ENCODE peak calls at places on chromosome 11, in nine cellular contexts. K, J, Z, X, W, Y, B, R and O are unnamed samples.

GRCh38 chr11:7894251-7894650 is 36.8 kb downstream of the OR10A6 start:
- DNase-seq in K (no peak), J (no peak), Z (no peak), X (no peak), W (no peak), Y (no peak), B (no peak), R (no peak), O (no peak)

GRCh38 chr11:46039990-46040389 is 81.3 kb downstream of the PHF21A start:
- DNase-seq in K (no peak), J (peak; percentile 69), Z (peak; percentile 66), X (no peak), W (no peak), Y (no peak), B (no peak), R (peak; percentile 62), O (no peak)

GRCh38 chr11:72070486-72070885 is 9.9 kb downstream of the NUMA1 start:
- DNase-seq in K (no peak), J (no peak), Z (no peak), X (no peak), W (no peak), Y (no peak), B (no peak), R (no peak), O (no peak)

GRCh38 chr11:129694538-129694937 is 121.1 kb upstream of the TMEM45B start:
- DNase-seq in K (no peak), J (no peak), Z (no peak), X (no peak), W (no peak), Y (no peak), B (no peak), R (no peak), O (no peak)

GRCh38 chr11:19746081-19746480 is 33.4 kb downstream of the NAV2 start:
- DNase-seq in K (no peak), J (no peak), Z (no peak), X (no peak), W (no peak), Y (no peak), B (no peak), R (no peak), O (no peak)

GRCh38 chr11:88338223-88338661 is 706 bp upstream of the CTSC start:
- DNase-seq in K (peak; percentile 71), J (peak; percentile 84), Z (peak; percentile 93), X (peak; percentile 14), W (peak; percentile 52), Y (peak; percentile 57), B (peak; percentile 64), R (peak; percentile 90), O (peak; percentile 64)

GRCh38 chr11:74025467-74026166 is 16.7 kb upstream of the UCP3 start:
- DNase-seq in K (no peak), J (peak; percentile 61), Z (peak; percentile 62), X (no peak), W (no peak), Y (no peak), B (no peak), R (peak; percentile 19), O (no peak)

GRCh38 chr11:334264-335033 is 13.8 kb upstream of the IFITM3 start:
- DNase-seq in K (no peak), J (no peak), Z (no peak), X (no peak), W (no peak), Y (no peak), B (peak; percentile 94), R (peak; percentile 75), O (peak; percentile 76)

GRCh38 chr11:45259607-45260006 is 26.5 kb downstream of the SYT13 start:
- DNase-seq in K (no peak), J (no peak), Z (no peak), X (no peak), W (no peak), Y (peak; percentile 46), B (no peak), R (no peak), O (peak; percentile 53)

GRCh38 chr11:15107730-15108515 is 6.8 kb upstream of the INSC start:
- DNase-seq in K (no peak), J (peak; percentile 55), Z (peak; percentile 62), X (no peak), W (no peak), Y (no peak), B (no peak), R (no peak), O (no peak)

GRCh38 chr11:131467645-131468270 is 97.3 kb downstream of the NTM start:
- DNase-seq in K (no peak), J (no peak), Z (no peak), X (no peak), W (no peak), Y (no peak), B (no peak), R (no peak), O (no peak)

GRCh38 chr11:57638005-57638760 is 11.5 kb downstream of the YPEL4 start:
- DNase-seq in K (peak; percentile 85), J (peak; percentile 84), Z (peak; percentile 88), X (peak; percentile 87), W (no peak), Y (peak; percentile 89), B (peak; percentile 97), R (peak; percentile 87), O (peak; percentile 90)

GRCh38 chr11:57638811-57639320 is 10.8 kb downstream of the YPEL4 start:
- DNase-seq in K (no peak), J (no peak), Z (peak; percentile 24), X (no peak), W (no peak), Y (no peak), B (peak; percentile 77), R (no peak), O (no peak)

GRCh38 chr11:57635236-57635635 is 14.5 kb downstream of the YPEL4 start:
- DNase-seq in K (no peak), J (no peak), Z (no peak), X (no peak), W (no peak), Y (no peak), B (no peak), R (no peak), O (no peak)

GRCh38 chr11:57639321-57640067 is 10.2 kb downstream of the YPEL4 start:
- DNase-seq in K (no peak), J (peak; percentile 57), Z (no peak), X (no peak), W (no peak), Y (peak; percentile 27), B (peak; percentile 99), R (peak; percentile 80), O (peak; percentile 86)

DNA sequence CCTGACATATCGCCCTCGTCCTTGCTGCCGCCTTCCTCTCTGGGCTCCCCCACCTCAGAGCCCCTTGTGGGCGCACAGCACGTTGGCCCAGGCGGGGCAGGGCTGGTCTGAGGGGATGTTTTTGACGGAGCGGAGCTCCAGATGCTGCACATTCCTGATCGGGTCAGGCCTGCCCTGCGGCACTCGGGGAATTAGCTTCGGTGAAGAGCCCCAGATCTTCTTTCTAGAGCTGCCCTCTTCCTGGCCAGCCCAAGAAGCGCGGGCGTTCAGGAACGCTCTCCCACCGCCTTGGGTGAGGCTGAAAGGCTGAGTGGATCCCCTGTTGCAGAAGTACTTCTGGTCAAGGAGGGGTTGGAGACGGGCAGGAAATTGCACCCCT is 12.1 kb downstream of the YPEL4 start:
- DNase-seq in K (no peak), J (no peak), Z (no peak), X (no peak), W (no peak), Y (no peak), B (peak; percentile 89), R (no peak), O (peak; percentile 58)
- TF ChIP-seq CTCF in K (no peak), J (no peak), Z (no peak), X (no peak), W (no peak), Y (no peak), B (no peak), R (no peak), O (no peak)

DNA sequence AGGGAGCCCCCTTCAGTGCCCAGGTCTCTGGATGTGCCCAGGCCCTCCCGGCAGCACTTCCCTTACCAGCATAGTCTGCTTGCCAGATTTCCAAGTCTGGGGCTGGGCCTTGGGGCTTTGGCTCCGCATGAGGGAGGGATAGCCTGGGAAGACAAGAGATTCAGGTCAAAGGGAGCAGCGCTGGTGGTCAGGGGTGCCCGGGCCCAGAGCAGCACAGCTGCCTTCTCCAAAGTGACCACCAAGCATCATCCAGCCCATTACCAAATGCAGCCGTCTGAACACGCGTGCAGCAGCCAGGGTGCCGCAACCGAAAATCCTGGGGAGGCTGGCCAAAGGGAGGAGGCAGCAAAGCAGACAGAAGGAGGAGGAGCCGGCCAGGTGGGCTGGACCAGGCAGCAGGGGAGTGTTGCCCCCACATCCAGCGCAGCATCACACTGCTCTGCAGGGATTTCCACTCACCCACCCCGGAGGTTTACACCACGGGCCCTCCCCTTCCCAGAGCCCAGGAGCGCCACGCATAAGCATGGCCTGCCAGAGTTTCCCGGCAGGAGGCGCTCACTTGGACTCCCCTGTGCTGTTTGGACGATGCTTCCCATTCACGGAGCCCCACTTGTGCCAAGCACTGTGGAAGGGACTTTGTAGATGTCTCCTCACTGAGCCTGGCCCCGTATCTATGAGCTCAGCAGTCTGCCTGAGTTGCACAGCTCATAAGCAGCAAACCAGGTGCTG is 22.5 kb downstream of the TRIM29 start:
- DNase-seq in K (no peak), J (no peak), Z (no peak), X (no peak), W (no peak), Y (no peak), B (no peak), R (no peak), O (no peak)
- TF ChIP-seq CTCF in K (no peak), J (peak; percentile 8), Z (peak; percentile 21), X (no peak), W (no peak), Y (no peak), B (peak; percentile 56), R (peak; percentile 5), O (no peak)

GRCh38 chr11:13114566-13115465 is 105.7 kb downstream of the RASSF10 start:
- DNase-seq in K (no peak), J (no peak), Z (no peak), X (no peak), W (no peak), Y (peak; percentile 63), B (peak; percentile 91), R (no peak), O (peak; percentile 81)
- TF ChIP-seq CTCF in K (no peak), J (no peak), Z (no peak), X (no peak), W (no peak), Y (peak; percentile 26), B (peak; percentile 64), R (no peak), O (peak; percentile 30)

DNA sequence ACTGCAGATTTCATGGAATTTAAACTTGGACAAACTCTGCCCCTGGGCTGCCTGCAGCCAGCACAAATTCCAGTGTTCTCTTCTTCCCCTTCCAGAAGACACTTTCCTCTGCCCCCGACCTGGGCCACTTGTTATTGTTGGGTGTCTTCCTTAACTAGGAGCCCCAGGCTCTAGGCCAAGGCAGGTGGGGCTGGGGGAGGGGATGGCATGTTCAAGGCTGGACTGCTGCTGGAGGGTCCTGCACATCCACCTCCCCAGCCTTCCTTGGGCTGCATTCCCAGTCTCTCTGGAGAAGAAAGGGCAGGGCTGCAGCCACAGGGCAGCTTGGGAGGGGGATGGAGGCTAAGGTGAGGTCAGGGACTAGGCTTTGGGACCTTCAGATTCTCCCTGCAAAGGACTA is 11.5 kb upstream of the SLC22A6 start:
- DNase-seq in K (no peak), J (no peak), Z (no peak), X (no peak), W (no peak), Y (no peak), B (no peak), R (no peak), O (no peak)
- TF ChIP-seq CTCF in K (no peak), J (no peak), Z (no peak), X (no peak), W (no peak), Y (no peak), B (no peak), R (no peak), O (no peak)

GRCh38 chr11:69831985-69832384 is 12.8 kb upstream of the FGF3 start:
- DNase-seq in K (no peak), J (no peak), Z (no peak), X (no peak), W (no peak), Y (no peak), B (peak; percentile 65), R (no peak), O (no peak)
- TF ChIP-seq CTCF in K (no peak), J (no peak), Z (no peak), X (no peak), W (no peak), Y (no peak), B (no peak), R (no peak), O (no peak)